ENCODE peak calls at places on chromosomes 4 and X, in nine cellular contexts. Y, F, Z, R, J, W, C, B and L are unnamed samples.
A peak's percentile ranks its signal among the peaks of the same experiment; 100 is the strongest.

GRCh38 chr4:11470709-11471441 is 42.2 kb upstream of the HS3ST1 start:
- DNase-seq in Y (no peak), F (peak; percentile 91), Z (no peak), R (no peak), J (no peak), W (no peak), C (no peak), B (peak; percentile 13), L (no peak)

GRCh38 chr4:38489924-38490639 is 173.9 kb upstream of the KLF3 start:
- DNase-seq in Y (no peak), F (peak; percentile 70), Z (peak; percentile 25), R (no peak), J (no peak), W (no peak), C (no peak), B (peak; percentile 22), L (no peak)

GRCh38 chr4:4408576-4409335 is 21.9 kb downstream of the NSG1 start:
- DNase-seq in Y (no peak), F (peak; percentile 36), Z (no peak), R (no peak), J (no peak), W (no peak), C (no peak), B (no peak), L (no peak)

GRCh38 chr4:113872426-113873260 is 106.8 kb downstream of the ARSJ start:
- DNase-seq in Y (no peak), F (no peak), Z (no peak), R (no peak), J (no peak), W (no peak), C (no peak), B (no peak), L (no peak)

GRCh38 chr4:72779256-72779655 is 210.2 kb upstream of the ADAMTS3 start:
- DNase-seq in Y (no peak), F (peak; percentile 33), Z (no peak), R (no peak), J (no peak), W (no peak), C (no peak), B (no peak), L (no peak)

GRCh38 chrX:134764202-134764785 is 106.0 kb upstream of the PLAC1 start:
- DNase-seq in Y (no peak), F (peak; percentile 30), Z (peak; percentile 43), R (no peak), J (no peak), W (no peak), C (no peak), B (peak; percentile 15), L (no peak)

GRCh38 chr4:130416228-130416627 is 1320.3 kb downstream of the C4orf33 start:
- DNase-seq in Y (no peak), F (no peak), Z (no peak), R (no peak), J (no peak), W (no peak), C (no peak), B (no peak), L (no peak)

GRCh38 chr4:15457401-15458201 is 12.1 kb upstream of the CC2D2A start:
- DNase-seq in Y (no peak), F (no peak), Z (peak; percentile 86), R (no peak), J (no peak), W (no peak), C (no peak), B (peak; percentile 38), L (no peak)

GRCh38 chr4:87038837-87039715 is 104.3 kb downstream of the AFF1 start:
- DNase-seq in Y (no peak), F (peak; percentile 89), Z (peak; percentile 83), R (peak; percentile 73), J (peak; percentile 59), W (peak; percentile 3), C (peak; percentile 41), B (no peak), L (no peak)

GRCh38 chr4:147790412-147790811 is 58.5 kb downstream of the ARHGAP10 start:
- DNase-seq in Y (no peak), F (peak; percentile 34), Z (no peak), R (no peak), J (no peak), W (no peak), C (no peak), B (no peak), L (no peak)

GRCh38 chr4:142781114-142781513 is 65.0 kb downstream of the INPP4B start:
- DNase-seq in Y (no peak), F (peak; percentile 16), Z (no peak), R (no peak), J (no peak), W (no peak), C (no peak), B (no peak), L (no peak)

GRCh38 chrX:11770320-11770719 is 12.3 kb downstream of the MSL3 start:
- DNase-seq in Y (no peak), F (peak; percentile 31), Z (peak; percentile 69), R (no peak), J (no peak), W (no peak), C (no peak), B (peak; percentile 70), L (peak; percentile 5)

GRCh38 chrX:153653556-153653955 is 6.6 kb downstream of the DUSP9 start:
- DNase-seq in Y (no peak), F (no peak), Z (no peak), R (no peak), J (no peak), W (no peak), C (no peak), B (no peak), L (no peak)

GRCh38 chr4:6369924-6370645 is 100.4 kb downstream of the WFS1 start:
- DNase-seq in Y (no peak), F (no peak), Z (no peak), R (no peak), J (no peak), W (no peak), C (no peak), B (no peak), L (no peak)

GRCh38 chr4:142959156-142959555 is 113.1 kb upstream of the INPP4B start:
- DNase-seq in Y (no peak), F (peak; percentile 13), Z (peak; percentile 8), R (no peak), J (no peak), W (no peak), C (no peak), B (no peak), L (no peak)

GRCh38 chr4:113423631-113424030 is 337.9 kb downstream of the CAMK2D start:
- DNase-seq in Y (no peak), F (no peak), Z (no peak), R (no peak), J (no peak), W (no peak), C (no peak), B (no peak), L (no peak)

GRCh38 chr4:97653701-97654100 is 489.6 kb downstream of the STPG2 start:
- DNase-seq in Y (no peak), F (no peak), Z (no peak), R (no peak), J (no peak), W (no peak), C (no peak), B (no peak), L (no peak)

GRCh38 chr4:167428172-167428571 is 193.9 kb upstream of the SPOCK3 start:
- DNase-seq in Y (no peak), F (no peak), Z (peak; percentile 31), R (no peak), J (no peak), W (no peak), C (no peak), B (no peak), L (no peak)

GRCh38 chr4:66855956-66856355 is 689.3 kb downstream of the CENPC start:
- DNase-seq in Y (no peak), F (no peak), Z (no peak), R (no peak), J (no peak), W (no peak), C (no peak), B (no peak), L (no peak)

GRCh38 chrX:27548624-27549023 is 41.5 kb upstream of the DCAF8L2 start:
- DNase-seq in Y (no peak), F (no peak), Z (no peak), R (no peak), J (no peak), W (no peak), C (no peak), B (no peak), L (no peak)
- H3K27me3 ChIP-seq in Y (no peaks in the 10 kb centered on the region), F (no peaks in the 10 kb centered on the region), Z (no peaks in the 10 kb centered on the region), R (no peaks in the 10 kb centered on the region), J (no peaks in the 10 kb centered on the region), W (no peaks in the 10 kb centered on the region), C (no peaks in the 10 kb centered on the region), B (no peaks in the 10 kb centered on the region), L (no peaks in the 10 kb centered on the region)

GRCh38 chr4:140353836-140354235 is 19.6 kb upstream of the SCOC start:
- DNase-seq in Y (no peak), F (no peak), Z (no peak), R (no peak), J (no peak), W (no peak), C (no peak), B (no peak), L (no peak)
- H3K27me3 ChIP-seq in Y (no peaks in the 10 kb centered on the region), F (peaks cover 7% of the 10 kb centered on the region), Z (peaks cover 4% of the 10 kb centered on the region), R (no peaks in the 10 kb centered on the region), J (no peaks in the 10 kb centered on the region), W (no peaks in the 10 kb centered on the region), C (no peaks in the 10 kb centered on the region), B (no peaks in the 10 kb centered on the region), L (no peaks in the 10 kb centered on the region)

GRCh38 chrX:139222511-139223200 is 307.9 kb upstream of the F9 start:
- DNase-seq in Y (no peak), F (no peak), Z (no peak), R (no peak), J (no peak), W (no peak), C (no peak), B (no peak), L (no peak)

DNA sequence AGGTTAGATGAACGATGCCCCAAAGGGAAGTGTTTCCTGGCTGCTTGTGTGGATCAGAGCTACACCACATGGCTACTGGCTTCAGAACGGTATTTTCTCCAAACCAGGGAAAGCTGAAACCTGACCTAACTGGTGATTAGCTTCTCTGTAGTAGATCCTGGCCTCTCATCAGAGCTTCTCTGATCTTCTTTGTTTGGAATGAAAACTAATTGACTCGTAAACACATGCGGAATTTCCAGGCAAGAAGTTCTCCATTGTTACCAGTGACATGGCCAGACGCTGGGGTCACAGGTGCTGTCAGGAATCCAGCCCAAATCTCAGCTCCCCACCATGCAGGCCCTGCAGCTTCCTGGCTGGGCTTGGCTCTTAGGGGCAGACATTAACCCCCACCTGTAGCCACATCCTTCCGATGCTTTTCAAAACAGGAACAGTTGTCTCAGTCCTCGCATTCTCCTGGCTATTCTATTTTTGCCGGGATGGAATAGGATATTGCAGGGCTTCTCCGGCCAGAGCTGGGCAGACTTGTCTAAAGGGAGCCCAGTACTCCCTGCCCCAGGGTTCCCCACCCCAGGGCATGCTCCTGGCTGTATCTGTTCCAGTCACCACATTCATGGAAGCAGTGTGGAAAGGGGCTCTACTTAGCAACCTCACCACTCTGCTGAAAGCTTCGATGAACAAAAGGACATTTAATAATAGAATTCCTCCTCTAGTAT is 305.4 kb upstream of the F9 start:
- DNase-seq in Y (no peak), F (no peak), Z (no peak), R (no peak), J (no peak), W (no peak), C (no peak), B (no peak), L (no peak)
- H3K27me3 ChIP-seq in Y (no peaks in the 10 kb centered on the region), F (no peaks in the 10 kb centered on the region), Z (no peaks in the 10 kb centered on the region), R (no peaks in the 10 kb centered on the region), J (no peaks in the 10 kb centered on the region), W (no peaks in the 10 kb centered on the region), C (no peaks in the 10 kb centered on the region), B (no peaks in the 10 kb centered on the region), L (no peaks in the 10 kb centered on the region)

GRCh38 chr4:140042634-140043033 is 111.3 kb downstream of the MAML3 start:
- DNase-seq in Y (no peak), F (no peak), Z (no peak), R (no peak), J (no peak), W (no peak), C (no peak), B (no peak), L (no peak)
- H3K27me3 ChIP-seq in Y (no peaks in the 10 kb centered on the region), F (no peaks in the 10 kb centered on the region), Z (no peaks in the 10 kb centered on the region), R (no peaks in the 10 kb centered on the region), J (no peaks in the 10 kb centered on the region), W (no peaks in the 10 kb centered on the region), C (no peaks in the 10 kb centered on the region), B (peaks cover 3% of the 10 kb centered on the region), L (no peaks in the 10 kb centered on the region)